ENCODE peak calls at places on chromosomes 13 and 19, in five cellular contexts. C, V, L, Y and W are unnamed samples.

GRCh38 chr13:20053891-20054290 is 95.4 kb downstream of the ZMYM2 start:
- DNase-seq in V (no peak), C (no peak), Y (no peak), L (no peak), W (no peak)

GRCh38 chr19:43594710-43595604 is 977 bp downstream of the IRGQ start:
- DNase-seq in V (peak), Y (peak), L (peak), C (peak), W (peak)

GRCh38 chr13:60009300-60010248 is 154.2 kb downstream of the DIAPH3 start:
- DNase-seq in L (no peak), C (no peak), V (no peak), Y (no peak), W (no peak)

GRCh38 chr13:59318320-59318930 is 845.3 kb downstream of the DIAPH3 start:
- DNase-seq in L (peak), Y (peak), C (peak), V (peak), W (peak)

GRCh38 chr19:10402441-10403038 is 802 bp downstream of the CDC37 start:
- DNase-seq in V (no peak), Y (no peak), C (peak), L (no peak), W (peak)

GRCh38 chr19:35368378-35368777 is 2.5 kb upstream of the GPR42 start:
- DNase-seq in C (no peak), V (no peak), L (no peak), Y (no peak), W (no peak)

GRCh38 chr19:5870986-5871394 is 650 bp upstream of the FUT5 start:
- DNase-seq in Y (no peak), C (no peak), V (no peak), L (no peak), W (no peak)

GRCh38 chr19:6457958-6458694 is 1.5 kb downstream of the SLC25A23 start:
- DNase-seq in Y (no peak), L (no peak), V (no peak), C (no peak), W (no peak)

GRCh38 chr13:102839462-102839861 is 6.4 kb upstream of the ERCC5 start:
- DNase-seq in L (no peak), Y (no peak), C (no peak), V (no peak), W (no peak)

GRCh38 chr13:46327256-46327655 is 59.8 kb downstream of the RUBCNL start:
- DNase-seq in Y (no peak), V (no peak), C (no peak), L (no peak), W (no peak)

GRCh38 chr13:82717249-82717648 is 1165.0 kb downstream of the SLITRK1 start:
- DNase-seq in L (no peak), V (no peak), Y (no peak), C (no peak), W (no peak)

GRCh38 chr19:10500247-10500592 is 2.9 kb downstream of the KEAP1 start:
- DNase-seq in Y (no peak), C (no peak), V (no peak), L (no peak), W (no peak)

GRCh38 chr13:100836696-100837095 is 162.1 kb upstream of the TMTC4 start:
- DNase-seq in Y (no peak), C (no peak), L (no peak), V (no peak), W (no peak)

GRCh38 chr13:29702912-29703351 is 107.4 kb upstream of the SLC7A1 start:
- DNase-seq in Y (no peak), C (peak), V (no peak), L (peak), W (peak)

GRCh38 chr13:97274782-97275252 is 52.7 kb downstream of the MBNL2 start:
- DNase-seq in Y (no peak), V (no peak), L (no peak), C (no peak), W (no peak)

GRCh38 chr19:52398091-52398461 is 427 bp downstream of the ZNF528 start:
- DNase-seq in C (peak), Y (no peak), L (no peak), V (peak), W (peak)

GRCh38 chr19:1001538-1002166 is 1.4 kb downstream of the GRIN3B start:
- DNase-seq in Y (peak), C (peak), L (peak), V (peak), W (peak)

GRCh38 chr19:40264314-40265054 is 20.7 kb downstream of the AKT2 start:
- DNase-seq in L (no peak), C (no peak), V (no peak), Y (no peak), W (no peak)

GRCh38 chr13:112249644-112250610 is 126.2 kb upstream of the SPACA7 start:
- DNase-seq in C (no peak), V (no peak), Y (peak), L (peak), W (peak)

GRCh38 chr19:49135686-49136085 is 16.3 kb downstream of the PPFIA3 start:
- DNase-seq in V (no peak), Y (no peak), C (no peak), L (no peak), W (no peak)

GRCh38 chr13:38602261-38602660 is 84.6 kb upstream of the FREM2 start:
- DNase-seq in L (no peak), V (no peak), C (no peak), Y (no peak), W (no peak)

GRCh38 chr13:98083507-98083906 is 59.4 kb upstream of the FARP1 start:
- DNase-seq in C (no peak), L (no peak), Y (no peak), V (no peak), W (no peak)

GRCh38 chr19:55660991-55661390 is 6.2 kb downstream of the U2AF2 start:
- DNase-seq in Y (no peak), C (peak), V (no peak), L (no peak), W (no peak)

GRCh38 chr13:101475536-101475935 is 23.1 kb downstream of the ITGBL1 start:
- DNase-seq in C (no peak), Y (no peak), V (no peak), L (no peak), W (no peak)

GRCh38 chr19:29667941-29668340 is 2.7 kb downstream of the PLEKHF1 start:
- DNase-seq in L (no peak), V (no peak), Y (peak), C (no peak), W (no peak)

GRCh38 chr13:33446821-33447481 is 161.4 kb upstream of the STARD13 start:
- DNase-seq in L (no peak), C (no peak), Y (no peak), V (no peak), W (no peak)

GRCh38 chr13:43977911-43978310 is 98.2 kb downstream of the LACC1 start:
- DNase-seq in Y (no peak), C (no peak), L (no peak), V (no peak), W (no peak)

GRCh38 chr13:31209172-31209818 is 9.5 kb downstream of the B3GLCT start:
- DNase-seq in L (peak), Y (no peak), V (peak), C (peak), W (peak)

GRCh38 chr19:11251217-11251616 is 11.1 kb downstream of the DOCK6 start:
- DNase-seq in C (no peak), V (no peak), L (no peak), Y (no peak), W (no peak)

GRCh38 chr19:913080-913748 is at the start of gene R3HDM4:
- DNase-seq in C (peak), Y (peak), V (peak), L (peak), W (peak)

GRCh38 chr19:23823952-23824389 is 65.3 kb upstream of the ZNF681 start:
- DNase-seq in L (peak), C (no peak), Y (no peak), V (peak), W (peak)

GRCh38 chr19:14118165-14119051 is 846 bp upstream of the PRKACA start:
- DNase-seq in L (no peak), C (peak), Y (peak), V (peak), W (no peak)

GRCh38 chr13:33207616-33207964 is 78.0 kb downstream of the STARD13 start:
- DNase-seq in V (no peak), C (no peak), L (no peak), Y (no peak), W (no peak)

DNA sequence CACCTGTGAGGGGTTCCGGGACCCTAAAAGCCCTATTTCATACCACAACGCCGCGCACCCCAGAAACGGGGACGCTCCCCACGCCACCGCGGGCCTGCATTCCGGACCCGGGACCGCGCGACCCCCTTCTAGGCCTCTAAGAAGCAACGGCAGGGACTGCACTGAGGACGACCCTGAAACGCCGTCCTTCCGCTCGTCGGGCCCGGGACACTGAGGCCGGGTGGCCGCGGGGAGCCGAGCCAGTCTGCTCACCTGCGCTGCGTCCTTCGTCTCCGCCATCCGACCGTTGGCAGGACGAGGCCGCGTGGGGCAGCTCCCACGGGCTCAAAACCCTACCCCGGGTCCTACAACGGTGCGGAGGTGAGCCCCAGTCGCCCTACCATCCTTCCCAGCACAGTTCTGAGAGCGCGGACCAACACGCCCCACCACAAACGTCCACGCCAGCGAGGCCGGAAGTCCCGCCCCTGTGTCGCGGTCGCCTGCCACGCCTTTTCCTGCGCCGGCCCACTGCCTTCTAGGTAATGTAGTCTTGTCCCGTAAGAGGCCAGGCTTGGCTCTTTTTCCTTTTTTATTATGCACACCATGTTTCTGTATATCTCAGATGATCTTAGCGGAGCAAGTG is at the start of gene ZNF550:
- DNase-seq in C (peak), L (peak), Y (peak), V (peak), W (peak)
- H3K27ac ChIP-seq in C (peak), L (no peak), Y (peak), V (peak), W (no peak)

GRCh38 chr13:73173160-73173905 is 114.5 kb downstream of the KLF5 start:
- DNase-seq in Y (no peak), V (no peak), C (no peak), L (no peak), W (no peak)

GRCh38 chr13:73177017-73177416 is 118.2 kb downstream of the KLF5 start:
- DNase-seq in Y (no peak), L (no peak), C (no peak), V (no peak), W (no peak)

GRCh38 chr13:73171926-73172325 is 113.1 kb downstream of the KLF5 start:
- DNase-seq in V (peak), L (peak), Y (no peak), C (no peak), W (peak)

GRCh38 chr13:73171242-73171641 is 112.4 kb downstream of the KLF5 start:
- DNase-seq in L (no peak), C (no peak), V (no peak), Y (no peak), W (no peak)

GRCh38 chr13:73174521-73175010 is 115.8 kb downstream of the KLF5 start:
- DNase-seq in C (no peak), V (no peak), L (no peak), Y (no peak), W (no peak)
- H3K27ac ChIP-seq in C (no peak), V (no peak), L (no peak), Y (no peak), W (peak)

GRCh38 chr13:40652588-40652940 is 13.9 kb downstream of the FOXO1 start:
- DNase-seq in C (no peak), V (no peak), Y (no peak), L (no peak), W (no peak)
- H3K27ac ChIP-seq in C (no peak), V (no peak), Y (no peak), L (peak), W (no peak)

DNA sequence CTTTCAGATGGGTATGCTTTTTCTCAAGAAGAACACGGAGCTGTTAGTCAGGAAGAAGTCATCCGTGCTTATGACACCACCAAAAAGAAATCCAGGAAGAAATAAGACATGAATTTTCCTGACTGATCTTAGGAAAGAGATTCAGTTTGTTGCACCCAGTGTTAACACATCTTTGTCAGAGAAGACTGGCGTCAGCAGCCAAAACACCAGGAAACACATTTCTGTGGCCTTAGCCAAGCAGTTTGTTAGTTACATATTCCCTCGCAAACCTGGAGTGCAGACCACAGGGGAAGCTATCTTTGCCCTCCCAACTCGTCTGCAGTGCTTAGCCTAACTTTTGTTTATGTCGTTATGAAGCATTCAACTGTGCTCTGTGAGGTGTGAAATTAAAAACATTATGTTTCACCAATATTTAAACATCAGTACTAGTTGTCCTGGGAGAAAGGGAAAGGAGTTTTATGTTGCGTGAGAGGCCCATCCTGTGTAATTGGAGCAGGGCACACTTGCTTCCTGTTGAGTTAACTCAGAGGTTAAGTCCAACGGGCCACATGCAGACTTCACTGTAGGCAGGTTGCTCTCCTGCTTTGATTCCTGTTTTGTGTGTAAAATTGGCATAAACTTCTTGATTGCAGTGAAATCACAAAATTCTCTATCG is 31.8 kb downstream of the SHISA2 start:
- DNase-seq in C (no peak), Y (no peak), L (no peak), V (no peak), W (no peak)
- H3K27ac ChIP-seq in C (peak), Y (no peak), L (no peak), V (no peak), W (no peak)

GRCh38 chr13:80469841-80470378 is 129.0 kb upstream of the SPRY2 start:
- DNase-seq in Y (no peak), C (peak), L (no peak), V (no peak), W (no peak)
- H3K27ac ChIP-seq in Y (peak), C (peak), L (no peak), V (no peak), W (no peak)

GRCh38 chr13:92661406-92661805 is 565.2 kb upstream of the GPC6 start:
- DNase-seq in Y (no peak), C (no peak), V (no peak), L (no peak), W (no peak)
- H3K27ac ChIP-seq in Y (no peak), C (no peak), V (no peak), L (no peak), W (no peak)

DNA sequence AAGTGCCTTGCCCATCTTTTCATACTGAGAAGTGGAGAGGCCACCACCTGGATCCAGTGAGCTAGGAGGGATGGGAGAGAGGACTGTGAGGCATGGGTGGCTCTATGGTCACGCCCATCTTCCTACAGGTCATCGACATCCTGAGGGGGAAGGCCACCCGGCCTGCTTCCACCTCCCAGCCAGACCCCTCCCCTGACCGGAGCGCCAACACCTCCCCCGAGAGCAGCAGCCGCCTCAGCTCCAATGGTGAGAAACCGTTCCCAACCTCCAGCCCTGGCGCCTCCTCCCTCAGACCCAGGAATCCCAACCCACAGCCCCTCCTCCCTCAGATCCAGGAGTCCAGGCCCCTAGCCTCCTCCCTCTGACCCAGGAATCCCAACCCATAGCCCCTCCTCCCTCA is 10.1 kb downstream of the BCL3 start:
- DNase-seq in V (peak), L (peak), Y (no peak), C (no peak), W (peak)
- H3K27ac ChIP-seq in V (peak), L (no peak), Y (peak), C (peak), W (no peak)

GRCh38 chr19:38023661-38024574 is 116.9 kb downstream of the SIPA1L3 start:
- DNase-seq in C (no peak), L (no peak), V (no peak), Y (no peak), W (no peak)
- H3K27ac ChIP-seq in C (peak), L (no peak), V (peak), Y (no peak), W (no peak)

DNA sequence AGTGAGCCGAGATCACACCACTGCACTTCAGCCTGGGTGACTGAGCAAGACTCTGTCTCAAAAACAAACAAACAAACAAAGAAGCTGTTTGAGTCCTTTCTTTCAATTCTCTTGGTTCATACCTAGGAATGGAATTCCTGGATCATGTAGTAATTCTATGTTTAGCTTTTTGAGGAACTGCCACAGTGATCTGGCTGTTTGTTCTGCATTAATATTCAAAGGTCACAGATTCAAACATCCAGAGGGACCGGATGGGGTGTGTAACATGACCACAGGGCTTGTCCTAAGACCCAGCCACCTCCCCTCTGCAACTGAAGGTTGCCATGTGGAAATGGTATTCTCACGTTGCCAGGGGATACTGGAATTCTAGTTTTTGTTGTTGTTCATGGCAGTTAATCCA is 10.2 kb downstream of the COLGALT1 start:
- DNase-seq in L (no peak), V (no peak), Y (no peak), C (no peak), W (no peak)
- H3K27ac ChIP-seq in L (no peak), V (peak), Y (no peak), C (peak), W (no peak)